ENCODE peak calls at places on chromosomes 2 and 18, in four cellular contexts. C is transverse colon, J is pancreas, M is astrocyte of the spinal cord. Y is an unnamed sample.

GRCh38 chr2:222825031-222825430 is 35.8 kb upstream of the ACSL3 start:
- DNase-seq in M (no peak), J (no peak), C (no peak), Y (no peak)

GRCh38 chr2:40155728-40156127 is 296.2 kb downstream of the SLC8A1 start:
- DNase-seq in J (no peak), C (no peak), M (no peak), Y (no peak)

GRCh38 chr2:228039752-228040534 is 141.5 kb downstream of the SPHKAP start:
- DNase-seq in C (no peak), J (no peak), M (peak; percentile 22), Y (no peak)

GRCh38 chr2:1686784-1687105 is 57.6 kb downstream of the PXDN start:
- DNase-seq in C (no peak), J (no peak), M (peak; percentile 96), Y (no peak)

GRCh38 chr2:172256886-172257285 is 154.2 kb upstream of the DLX2 start:
- DNase-seq in M (no peak), J (no peak), C (no peak), Y (no peak)

GRCh38 chr18:23307567-23308295 is 145.4 kb upstream of the RIOK3 start:
- DNase-seq in J (no peak), M (peak; percentile 64), C (no peak), Y (no peak)

GRCh38 chr2:52810460-52810859 is 957.1 kb upstream of the CHAC2 start:
- DNase-seq in M (peak; percentile 45), C (no peak), J (no peak), Y (no peak)

GRCh38 chr2:61620244-61621159 is 82.3 kb upstream of the XPO1 start:
- DNase-seq in J (no peak), M (peak; percentile 90), C (no peak), Y (no peak)

GRCh38 chr2:98807221-98807620 is 76.3 kb upstream of the MGAT4A start:
- DNase-seq in M (no peak), J (no peak), C (no peak), Y (no peak)

GRCh38 chr2:3111267-3111666 is 266.4 kb downstream of the EIPR1 start:
- DNase-seq in C (no peak), J (no peak), M (no peak), Y (no peak)

GRCh38 chr2:7133521-7133920 is 216.3 kb downstream of the RNF144A start:
- DNase-seq in J (no peak), C (no peak), M (peak; percentile 21), Y (peak; percentile 47)

GRCh38 chr2:43266692-43267091 is 40.3 kb upstream of the ZFP36L2 start:
- DNase-seq in M (no peak), C (peak; percentile 43), J (no peak), Y (no peak)

GRCh38 chr2:144508162-144508765 is 11.7 kb downstream of the ZEB2 start:
- DNase-seq in C (no peak), M (peak; percentile 20), J (no peak), Y (no peak)

GRCh38 chr2:156430978-156431358 is 5.2 kb upstream of the GPD2 start:
- DNase-seq in J (no peak), M (peak; percentile 71), C (no peak), Y (no peak)

GRCh38 chr2:65421432-65421748 is 11.0 kb downstream of the SPRED2 start:
- DNase-seq in C (no peak), M (no peak), J (no peak), Y (no peak)

GRCh38 chr2:54115284-54116137 is at the start of gene ACYP2:
- DNase-seq in C (peak; percentile 95), M (peak; percentile 97), J (peak; percentile 94), Y (peak; percentile 92)
- TF ChIP-seq CTCF in C (no peak), M (peak; percentile 36), J (no peak), Y (no peak)

GRCh38 chr2:187577310-187577709 is 23.1 kb upstream of the TFPI start:
- DNase-seq in C (no peak), J (no peak), M (no peak), Y (peak; percentile 14)
- TF ChIP-seq CTCF in C (no peak), J (no peak), M (no peak), Y (no peak)

DNA sequence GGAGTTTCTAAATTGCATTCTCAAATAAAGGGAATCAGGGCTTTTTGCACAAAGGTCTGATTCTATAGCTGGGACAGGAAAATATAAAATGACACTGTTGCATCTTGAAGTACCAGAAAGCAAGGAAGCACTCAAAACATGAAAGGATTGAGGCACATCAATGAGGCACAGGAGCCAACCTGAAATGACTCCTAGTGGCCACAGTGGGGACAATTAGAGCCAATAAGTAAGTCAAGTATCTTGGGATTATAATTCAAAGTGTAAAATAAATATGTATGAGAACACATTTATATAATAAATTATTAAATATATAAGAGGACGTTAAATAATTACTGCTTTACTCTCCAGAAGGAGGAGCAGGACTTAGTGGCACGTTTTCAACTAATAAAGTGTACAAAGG is 1259.5 kb upstream of the CDH2 start:
- DNase-seq in C (no peak), J (no peak), M (no peak), Y (no peak)
- TF ChIP-seq CTCF in C (no peak), J (no peak), M (no peak), Y (peak; percentile 23)

GRCh38 chr2:122749347-122749850 is 993.9 kb downstream of the TSN start:
- DNase-seq in M (no peak), J (no peak), C (no peak), Y (no peak)

GRCh38 chr2:122753341-122753740 is 997.9 kb downstream of the TSN start:
- DNase-seq in C (no peak), M (no peak), J (no peak), Y (no peak)

GRCh38 chr2:122750808-122751207 is 995.4 kb downstream of the TSN start:
- DNase-seq in J (no peak), M (no peak), C (no peak), Y (no peak)

GRCh38 chr2:122750095-122750494 is 994.6 kb downstream of the TSN start:
- DNase-seq in M (no peak), J (no peak), C (no peak), Y (no peak)

GRCh38 chr2:122748552-122749011 is 993.1 kb downstream of the TSN start:
- DNase-seq in M (peak; percentile 51), J (no peak), C (no peak), Y (no peak)
- TF ChIP-seq CTCF in M (no peak), J (no peak), C (no peak), Y (no peak)

DNA sequence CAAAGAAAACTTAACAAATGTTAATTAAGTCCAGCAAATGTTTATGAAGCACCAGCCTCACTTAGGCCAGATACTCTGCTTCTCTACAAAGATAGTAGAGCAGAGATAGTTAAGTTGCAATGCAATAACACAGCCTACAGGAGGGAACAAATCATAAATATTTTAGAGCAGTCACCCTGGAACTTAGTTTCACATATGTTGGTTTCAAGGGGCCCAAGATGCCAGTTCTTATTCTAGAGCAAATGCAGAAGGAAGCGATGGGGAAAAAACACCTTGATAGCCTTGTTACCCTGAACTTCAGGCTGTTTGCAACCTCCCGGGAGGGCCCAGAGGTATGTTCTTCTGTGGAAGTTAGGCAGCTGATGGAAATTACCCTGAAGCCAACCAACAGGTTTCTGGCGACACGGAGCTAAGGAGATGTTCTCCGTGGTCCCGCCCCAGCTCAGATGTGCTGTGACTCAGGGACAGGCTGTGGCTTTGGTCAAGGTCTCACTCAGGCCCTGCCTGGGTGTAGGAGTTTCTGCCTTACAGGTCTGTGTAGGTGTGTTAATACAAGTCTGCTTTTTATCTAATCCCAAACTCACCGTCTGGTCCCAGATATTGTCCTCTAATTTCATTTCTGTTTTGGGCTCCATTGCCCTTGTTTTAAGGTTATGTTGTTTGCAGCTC is 3.8 kb downstream of the CTIF start:
- DNase-seq in J (no peak), M (no peak), C (no peak), Y (no peak)
- TF ChIP-seq CTCF in J (no peak), M (no peak), C (no peak), Y (no peak)

DNA sequence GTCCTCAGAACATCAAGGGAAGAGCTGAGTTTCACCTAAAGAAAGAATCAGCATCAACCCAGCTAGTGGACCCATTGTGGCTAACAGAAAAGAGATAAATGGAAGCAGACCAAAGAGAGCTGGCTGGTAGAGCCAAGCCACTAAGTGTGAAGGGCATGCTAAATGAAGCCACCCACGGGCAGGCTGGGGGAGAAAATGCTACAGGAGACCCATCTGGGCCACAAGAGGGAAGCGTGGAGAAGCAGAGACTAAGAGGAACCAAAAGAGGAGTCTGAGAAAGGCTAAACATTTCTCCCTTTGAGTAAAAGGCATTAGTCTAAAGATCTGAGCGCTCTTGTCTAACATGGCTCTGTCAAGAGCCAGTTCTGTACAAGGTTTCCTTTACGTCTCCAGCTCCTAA is 15.8 kb downstream of the CWC22 start:
- DNase-seq in M (no peak), J (no peak), C (no peak), Y (no peak)
- TF ChIP-seq CTCF in M (peak; percentile 26), J (no peak), C (no peak), Y (no peak)

GRCh38 chr2:102606353-102606752 is 13.0 kb upstream of the SLC9A2 start:
- DNase-seq in C (no peak), M (no peak), J (no peak), Y (no peak)
- TF ChIP-seq CTCF in C (no peak), M (no peak), J (no peak), Y (no peak)

DNA sequence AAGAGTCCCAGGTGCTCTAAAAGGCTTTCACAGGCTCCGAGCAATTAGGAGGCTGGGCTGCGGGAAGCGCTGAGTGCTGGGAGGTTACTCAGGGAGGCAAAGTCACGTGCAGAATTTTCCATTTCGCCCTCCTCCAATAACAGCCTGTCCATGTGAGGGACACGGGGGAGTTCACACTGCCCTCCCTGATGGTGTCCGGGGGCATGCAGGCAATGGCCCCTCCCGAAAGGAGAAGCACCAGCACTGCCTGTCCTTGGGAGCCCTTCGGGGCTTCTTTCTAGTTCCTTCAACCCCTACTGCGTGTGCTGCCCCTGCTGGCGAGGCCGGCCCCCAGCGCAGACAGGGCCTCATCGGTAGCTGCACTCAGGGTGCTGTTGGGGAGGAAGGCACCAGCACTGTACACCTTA is 63.1 kb upstream of the HPCAL1 start:
- DNase-seq in J (no peak), M (no peak), C (no peak), Y (no peak)
- TF ChIP-seq CTCF in J (no peak), M (peak; percentile 27), C (no peak), Y (no peak)

GRCh38 chr2:240522406-240522805 is 35.4 kb downstream of the ANKMY1 start:
- DNase-seq in C (no peak), J (no peak), M (no peak), Y (no peak)
- TF ChIP-seq CTCF in C (no peak), J (no peak), M (no peak), Y (no peak)

DNA sequence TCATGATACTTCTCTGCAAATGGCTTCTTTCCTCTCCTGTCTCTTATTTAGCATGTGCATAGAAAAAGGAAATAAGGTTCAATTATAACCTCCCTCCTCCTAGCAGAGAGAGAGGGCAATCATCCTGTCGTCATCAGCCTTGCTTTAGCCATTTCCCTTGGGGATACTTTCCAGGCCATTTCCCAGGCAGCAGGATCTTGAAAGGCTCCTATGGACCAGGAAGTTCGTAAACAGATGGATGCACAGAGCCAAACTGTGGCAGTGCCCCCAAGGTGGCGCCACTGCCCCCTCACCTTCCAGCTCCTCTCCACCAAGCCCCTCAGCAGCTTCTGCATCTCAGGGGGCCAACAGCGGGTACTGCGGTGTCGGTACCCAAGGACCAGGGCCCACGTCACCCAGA is 157.4 kb downstream of the DTNA start:
- DNase-seq in M (no peak), C (no peak), J (no peak), Y (peak; percentile 53)
- TF ChIP-seq CTCF in M (peak; percentile 29), C (no peak), J (no peak), Y (no peak)